ENCODE peak calls at places on chromosome X, in six cellular contexts. H, J, V, F, B and C are unnamed samples.

GRCh38 chrX:13029831-13030771 is 14.3 kb downstream of the FAM9C start:
- DNase-seq in J (peak; percentile 27), F (peak; percentile 72), V (peak; percentile 27), B (no peak), H (peak; percentile 26), C (peak; percentile 50)

GRCh38 chrX:67692246-67692645 is 148.4 kb downstream of the AR start:
- DNase-seq in B (no peak), H (peak; percentile 56), V (no peak), F (no peak), J (peak; percentile 84), C (no peak)

GRCh38 chrX:17608898-17609297 is 128.4 kb upstream of the SCML1 start:
- DNase-seq in V (no peak), F (no peak), J (peak; percentile 6), H (no peak), B (no peak), C (no peak)

GRCh38 chrX:71667328-71668247 is at the start of gene LOC101059915:
- DNase-seq in J (no peak), F (no peak), H (no peak), V (no peak), B (no peak), C (no peak)

GRCh38 chrX:76454456-76454927 is 27.0 kb downstream of the MAGEE1 start:
- DNase-seq in H (peak; percentile 41), F (peak; percentile 20), J (peak; percentile 2), V (peak; percentile 39), B (peak; percentile 0), C (peak; percentile 24)

GRCh38 chrX:97756879-97757278 is 873.2 kb downstream of the RPA4 start:
- DNase-seq in V (no peak), J (no peak), H (no peak), F (no peak), B (no peak), C (no peak)

GRCh38 chrX:37846141-37846540 is 1.2 kb downstream of the DYNLT3 start:
- DNase-seq in F (no peak), B (no peak), H (peak; percentile 12), V (no peak), J (peak; percentile 36), C (no peak)

GRCh38 chrX:10509397-10509796 is 111.0 kb downstream of the MID1 start:
- DNase-seq in J (no peak), F (no peak), B (no peak), H (no peak), V (peak; percentile 18), C (no peak)

GRCh38 chrX:45749375-45749774 is 548.7 kb upstream of the DIPK2B start:
- DNase-seq in V (no peak), F (no peak), H (peak; percentile 46), B (no peak), J (no peak), C (peak; percentile 27)

GRCh38 chrX:71627588-71628404 is 9.5 kb upstream of the CXCR3 start:
- DNase-seq in J (no peak), F (no peak), V (no peak), H (no peak), B (no peak), C (no peak)

GRCh38 chrX:32877592-32877991 is 333.8 kb downstream of the DMD start:
- DNase-seq in B (no peak), J (no peak), V (no peak), F (no peak), H (no peak), C (no peak)

GRCh38 chrX:100410083-100410590 is at the start of gene PCDH19:
- DNase-seq in H (peak; percentile 72), F (peak; percentile 81), V (peak; percentile 89), B (no peak), J (peak; percentile 37), C (peak; percentile 73)

GRCh38 chrX:120769576-120770341 is 105.9 kb downstream of the CT47B1 start:
- DNase-seq in B (peak; percentile 16), J (peak; percentile 65), V (peak; percentile 37), F (peak; percentile 31), H (peak; percentile 75), C (peak; percentile 73)

GRCh38 chrX:119391279-119391678 is 7.9 kb upstream of the SLC25A43 start:
- DNase-seq in J (peak; percentile 37), V (no peak), H (peak; percentile 58), B (peak; percentile 23), F (no peak), C (peak; percentile 12)

GRCh38 chrX:11759461-11760311 is 1.6 kb downstream of the MSL3 start:
- DNase-seq in B (peak; percentile 70), F (peak; percentile 90), J (peak; percentile 93), H (peak; percentile 93), V (peak; percentile 90), C (peak; percentile 94)

GRCh38 chrX:97563531-97564133 is 679.9 kb downstream of the RPA4 start:
- DNase-seq in J (peak; percentile 69), F (peak; percentile 55), V (no peak), H (peak; percentile 78), B (no peak), C (peak; percentile 28)

GRCh38 chrX:129686422-129686948 is 31.7 kb upstream of the APLN start:
- DNase-seq in V (no peak), J (no peak), F (no peak), H (peak; percentile 57), B (no peak), C (no peak)

GRCh38 chrX:133171962-133172708 is 46.0 kb downstream of the TFDP3 start:
- DNase-seq in J (no peak), V (peak; percentile 16), F (peak; percentile 40), H (peak; percentile 16), B (peak; percentile 22), C (peak; percentile 87)

GRCh38 chrX:124736553-124737240 is 390.3 kb downstream of the SH2D1A start:
- DNase-seq in H (no peak), B (no peak), J (no peak), F (no peak), V (peak; percentile 60), C (no peak)

GRCh38 chrX:50200907-50201306 is at the start of gene AKAP4:
- DNase-seq in F (no peak), J (no peak), V (no peak), H (no peak), B (no peak), C (no peak)

GRCh38 chrX:106606583-106606982 is 5.2 kb upstream of the RADX start:
- DNase-seq in V (no peak), J (no peak), F (no peak), H (peak; percentile 33), B (no peak), C (no peak)

GRCh38 chrX:14030248-14030592 is 528 bp upstream of the GEMIN8 start:
- DNase-seq in B (no peak), J (peak; percentile 57), V (no peak), H (peak; percentile 78), F (no peak), C (peak; percentile 20)

GRCh38 chrX:136450050-136450830 is 37.5 kb upstream of the BRS3 start:
- DNase-seq in V (no peak), J (no peak), F (no peak), B (no peak), H (no peak), C (no peak)

GRCh38 chrX:42496239-42496638 is 281.7 kb downstream of the PPP1R2C start:
- DNase-seq in H (no peak), J (no peak), V (no peak), B (no peak), F (no peak), C (no peak)

GRCh38 chrX:9566150-9566621 is 101.3 kb downstream of the TBL1X start:
- DNase-seq in H (peak; percentile 86), B (peak; percentile 32), F (peak; percentile 28), J (peak; percentile 91), V (no peak), C (peak; percentile 80)

GRCh38 chrX:51421972-51422371 is 74.4 kb downstream of the NUDT11 start:
- DNase-seq in V (no peak), H (no peak), F (no peak), J (no peak), B (no peak), C (no peak)

GRCh38 chrX:153794897-153795816 is 689 bp downstream of the SSR4 start:
- DNase-seq in F (no peak), V (peak; percentile 42), J (peak; percentile 12), H (peak; percentile 52), B (no peak), C (no peak)

GRCh38 chrX:136204571-136204970 is 46.6 kb downstream of the MAP7D3 start:
- DNase-seq in H (peak; percentile 76), F (no peak), B (no peak), V (peak; percentile 3), J (peak; percentile 66), C (no peak)

GRCh38 chrX:3697701-3698279 is 15.7 kb downstream of the PRKX start:
- DNase-seq in B (no peak), V (peak; percentile 77), F (peak; percentile 18), J (peak; percentile 78), H (peak; percentile 75), C (peak; percentile 38)

GRCh38 chrX:141468940-141469339 is 115.6 kb downstream of the SPANXA1 start:
- DNase-seq in V (no peak), F (no peak), B (no peak), H (peak; percentile 60), J (peak; percentile 81), C (no peak)

GRCh38 chrX:75276666-75277065 is 2.8 kb downstream of the UPRT start:
- DNase-seq in F (no peak), H (no peak), V (no peak), B (no peak), J (peak; percentile 11), C (no peak)

GRCh38 chrX:25017667-25018247 is 2.0 kb upstream of the ARX start:
- DNase-seq in V (peak; percentile 75), J (no peak), B (no peak), F (no peak), H (no peak), C (peak; percentile 79)
- TF ChIP-seq EZH2 in V (peak; percentile 93), J (peak; percentile 86), B (no peak), F (peak; percentile 100), H (peak; percentile 30), C (peak; percentile 33)

GRCh38 chrX:40644821-40645358 is 2.5 kb downstream of the CXorf38 start:
- DNase-seq in B (no peak), V (no peak), J (peak; percentile 67), F (peak; percentile 38), H (peak; percentile 80), C (peak; percentile 33)
- H3K4me3 ChIP-seq in B (no peak overlapping the region), V (no peak overlapping the region), J (peak overlapping the region; percentile 76), F (no peak overlapping the region), H (peak overlapping the region; percentile 79), C (peak overlapping the region; percentile 30)

GRCh38 chrX:623599-624323 is 6.8 kb upstream of the SHOX start:
- DNase-seq in F (no peak), B (no peak), H (peak; percentile 8), J (no peak), V (peak; percentile 77), C (peak; percentile 27)
- TF ChIP-seq EZH2 in F (no peak), B (no peak), H (no peak), J (no peak), V (peak; percentile 95), C (no peak)

GRCh38 chrX:104318330-104319009 is 63.7 kb upstream of the ESX1 start:
- DNase-seq in J (peak; percentile 76), B (peak; percentile 43), H (peak; percentile 77), F (peak; percentile 48), V (peak; percentile 31), C (no peak)
- H3K4me3 ChIP-seq in J (no peak overlapping the region), B (no peak overlapping the region), H (no peak overlapping the region), F (no peak overlapping the region), V (no peak overlapping the region), C (no peak overlapping the region)

GRCh38 chrX:53000447-53001208 is 42.3 kb upstream of the FAM156A start:
- DNase-seq in F (no peak), V (no peak), B (no peak), J (no peak), H (peak; percentile 3), C (no peak)
- TF ChIP-seq EZH2 in F (no peak), V (no peak), B (no peak), J (no peak), H (no peak), C (no peak)

GRCh38 chrX:18828832-18829404 is 121.5 kb downstream of the PPEF1 start:
- DNase-seq in V (no peak), F (peak; percentile 16), J (peak; percentile 8), B (no peak), H (no peak), C (peak; percentile 5)

GRCh38 chrX:18833071-18833731 is 125.8 kb downstream of the PPEF1 start:
- DNase-seq in B (no peak), J (peak; percentile 45), F (no peak), H (peak; percentile 62), V (no peak), C (no peak)
- H3K4me3 ChIP-seq in B (no peak overlapping the region), J (peak overlapping the region; percentile 26), F (no peak overlapping the region), H (peak overlapping the region; percentile 61), V (no peak overlapping the region), C (no peak overlapping the region)